ENCODE peak calls at places on chromosome 13, in four cellular contexts. One of them, this sample, is unnamed.
A peak's percentile ranks its signal among the peaks of the same experiment; 100 is the strongest.

GRCh38 chr13:105960326-105960725 is 575.1 kb downstream of the EFNB2 start:
- DNase-seq in thyroid gland: no peak
- DNase-seq in IMR-90: no peak
- DNase-seq in uterus: no peak
- DNase-seq in this sample: no peak

GRCh38 chr13:94123543-94123942 is 355.9 kb downstream of the DCT start:
- DNase-seq in uterus: no peak
- DNase-seq in thyroid gland: no peak
- DNase-seq in IMR-90: no peak
- DNase-seq in this sample: no peak

GRCh38 chr13:109162248-109163051 is 533.0 kb downstream of the MYO16 start:
- DNase-seq in uterus: no peak
- DNase-seq in IMR-90: no peak
- DNase-seq in thyroid gland: no peak
- DNase-seq in this sample: no peak

GRCh38 chr13:108963846-108964600 is 334.6 kb downstream of the MYO16 start:
- DNase-seq in uterus: no peak
- DNase-seq in thyroid gland: no peak
- DNase-seq in IMR-90: peak; percentile 76
- DNase-seq in this sample: no peak

GRCh38 chr13:109790951-109791605 is 4.7 kb upstream of the IRS2 start:
- DNase-seq in uterus: no peak
- DNase-seq in thyroid gland: peak; percentile 28
- DNase-seq in IMR-90: peak; percentile 41
- DNase-seq in this sample: no peak

GRCh38 chr13:100633461-100633860 is 41.1 kb downstream of the TMTC4 start:
- DNase-seq in IMR-90: peak; percentile 96
- DNase-seq in thyroid gland: no peak
- DNase-seq in uterus: no peak
- DNase-seq in this sample: no peak

GRCh38 chr13:31168166-31168565 is 6.5 kb upstream of the HSPH1 start:
- DNase-seq in thyroid gland: no peak
- DNase-seq in uterus: no peak
- DNase-seq in IMR-90: no peak
- DNase-seq in this sample: no peak

GRCh38 chr13:99314640-99315176 is 7.5 kb upstream of the GPR183 start:
- DNase-seq in thyroid gland: no peak
- DNase-seq in IMR-90: peak; percentile 28
- DNase-seq in uterus: no peak
- DNase-seq in this sample: no peak

GRCh38 chr13:24251525-24251924 is 57.9 kb upstream of the C1QTNF9 start:
- DNase-seq in uterus: no peak
- DNase-seq in thyroid gland: no peak
- DNase-seq in IMR-90: no peak
- DNase-seq in this sample: no peak

GRCh38 chr13:33383724-33384577 is 98.4 kb upstream of the STARD13 start:
- DNase-seq in uterus: no peak
- DNase-seq in thyroid gland: peak; percentile 77
- DNase-seq in IMR-90: no peak
- DNase-seq in this sample: no peak

GRCh38 chr13:30744056-30744684 is 8.8 kb downstream of the ALOX5AP start:
- DNase-seq in thyroid gland: no peak
- DNase-seq in IMR-90: peak; percentile 61
- DNase-seq in uterus: no peak
- DNase-seq in this sample: no peak

GRCh38 chr13:30737511-30738342 is 2.4 kb downstream of the ALOX5AP start:
- DNase-seq in thyroid gland: no peak
- DNase-seq in uterus: no peak
- DNase-seq in IMR-90: no peak
- DNase-seq in this sample: no peak

GRCh38 chr13:21710163-21710562 is 39.3 kb downstream of the FGF9 start:
- DNase-seq in IMR-90: no peak
- DNase-seq in thyroid gland: no peak
- DNase-seq in uterus: no peak
- DNase-seq in this sample: no peak

GRCh38 chr13:107554355-107554905 is 660.9 kb downstream of the LIG4 start:
- DNase-seq in thyroid gland: peak; percentile 10
- DNase-seq in uterus: no peak
- DNase-seq in IMR-90: peak; percentile 4
- DNase-seq in this sample: no peak

GRCh38 chr13:111316161-111316730 is 4.2 kb upstream of the TEX29 start:
- DNase-seq in thyroid gland: no peak
- DNase-seq in uterus: no peak
- DNase-seq in IMR-90: no peak
- DNase-seq in this sample: no peak

GRCh38 chr13:59829690-59830089 is 334.0 kb downstream of the DIAPH3 start:
- DNase-seq in IMR-90: peak; percentile 19
- DNase-seq in thyroid gland: no peak
- DNase-seq in uterus: no peak
- DNase-seq in this sample: no peak

GRCh38 chr13:40096357-40096911 is 441.0 kb downstream of the COG6 start:
- DNase-seq in uterus: no peak
- DNase-seq in thyroid gland: no peak
- DNase-seq in IMR-90: no peak
- DNase-seq in this sample: no peak

GRCh38 chr13:104648291-104648690 is 1582.1 kb upstream of the SLC10A2 start:
- DNase-seq in thyroid gland: no peak
- DNase-seq in IMR-90: no peak
- DNase-seq in uterus: no peak
- DNase-seq in this sample: no peak

GRCh38 chr13:92074658-92075057 is 676.2 kb downstream of the GPC5 start:
- DNase-seq in uterus: no peak
- DNase-seq in thyroid gland: peak; percentile 8
- DNase-seq in IMR-90: no peak
- DNase-seq in this sample: no peak

GRCh38 chr13:110907951-110908898 is 6.6 kb downstream of the ANKRD10 start:
- DNase-seq in thyroid gland: peak; percentile 42
- DNase-seq in uterus: no peak
- DNase-seq in IMR-90: peak; percentile 72
- DNase-seq in this sample: no peak

GRCh38 chr13:49678172-49678914 is 12.9 kb downstream of the EBPL start:
- DNase-seq in uterus: no peak
- DNase-seq in IMR-90: no peak
- DNase-seq in thyroid gland: no peak
- DNase-seq in this sample: no peak

GRCh38 chr13:59837101-59837500 is 326.6 kb downstream of the DIAPH3 start:
- DNase-seq in IMR-90: no peak
- DNase-seq in thyroid gland: no peak
- DNase-seq in uterus: no peak
- DNase-seq in this sample: no peak

GRCh38 chr13:39510296-39510695 is 92.7 kb downstream of the LHFPL6 start:
- DNase-seq in IMR-90: no peak
- DNase-seq in thyroid gland: no peak
- DNase-seq in uterus: no peak
- DNase-seq in this sample: no peak

GRCh38 chr13:60407095-60407494 is 10.1 kb downstream of the TDRD3 start:
- DNase-seq in thyroid gland: no peak
- DNase-seq in IMR-90: no peak
- DNase-seq in uterus: no peak
- DNase-seq in this sample: no peak

GRCh38 chr13:112761701-112762689 is 72.2 kb downstream of the ATP11A start:
- DNase-seq in uterus: no peak
- DNase-seq in thyroid gland: peak; percentile 57
- DNase-seq in IMR-90: peak; percentile 80
- DNase-seq in this sample: no peak

GRCh38 chr13:112762690-112763080 is 72.8 kb downstream of the ATP11A start:
- DNase-seq in uterus: no peak
- DNase-seq in thyroid gland: no peak
- DNase-seq in IMR-90: no peak
- DNase-seq in this sample: no peak

GRCh38 chr13:112765734-112766133 is 75.9 kb downstream of the ATP11A start:
- DNase-seq in IMR-90: no peak
- DNase-seq in uterus: no peak
- DNase-seq in thyroid gland: no peak
- DNase-seq in this sample: no peak

GRCh38 chr13:112764864-112765561 is 75.2 kb downstream of the ATP11A start:
- DNase-seq in uterus: no peak
- DNase-seq in IMR-90: no peak
- DNase-seq in thyroid gland: peak; percentile 96
- DNase-seq in this sample: no peak

DNA sequence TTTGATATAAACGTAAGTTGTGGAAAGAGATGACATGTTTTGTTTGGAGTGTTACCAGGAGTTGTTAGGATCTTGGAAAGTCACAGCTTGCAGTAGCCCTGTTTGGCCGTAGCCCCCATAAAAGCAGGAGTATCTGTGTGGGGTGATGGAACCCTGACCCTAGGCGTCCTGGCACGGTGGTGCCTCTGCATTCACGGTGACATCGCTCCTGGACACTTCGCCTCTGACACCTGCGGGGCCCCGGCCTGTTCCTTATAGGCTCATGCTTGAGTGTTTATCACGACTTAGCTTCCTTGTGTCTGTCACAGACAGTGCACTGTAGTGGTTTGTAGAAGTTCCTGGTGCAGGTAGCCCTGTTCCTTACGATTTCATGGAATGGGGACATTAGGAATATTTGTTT is 74.2 kb downstream of the ATP11A start:
- DNase-seq in thyroid gland: no peak
- DNase-seq in uterus: no peak
- DNase-seq in IMR-90: no peak
- DNase-seq in this sample: no peak
- H3K4me1 ChIP-seq in thyroid gland: peaks cover 13% of the 10 kb centered on the region
- H3K4me1 ChIP-seq in uterus: no peaks in the 10 kb centered on the region
- H3K4me1 ChIP-seq in IMR-90: peaks cover 14% of the 10 kb centered on the region
- H3K4me1 ChIP-seq in this sample: no peaks in the 10 kb centered on the region

DNA sequence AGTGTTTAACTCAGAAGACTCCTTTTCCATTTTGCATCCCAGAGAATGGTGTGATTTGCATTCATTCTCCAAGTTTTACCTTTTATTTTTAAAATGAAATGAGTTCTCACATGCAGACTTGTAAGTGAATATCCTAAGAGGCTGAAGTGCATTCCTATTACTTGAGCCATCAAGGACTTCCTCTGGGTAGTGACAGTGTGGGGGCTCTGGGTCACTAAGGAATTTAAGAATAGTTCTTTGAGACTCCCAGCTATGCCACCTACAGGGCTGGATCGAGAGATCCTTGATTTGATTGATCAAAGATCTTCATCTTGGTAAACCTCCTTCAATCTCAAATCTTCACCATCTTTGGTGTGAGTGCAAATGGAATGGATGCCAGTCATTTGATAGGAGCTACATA is 36.3 kb upstream of the SLC10A2 start:
- DNase-seq in IMR-90: no peak
- DNase-seq in uterus: no peak
- DNase-seq in thyroid gland: no peak
- DNase-seq in this sample: no peak
- H3K27me3 ChIP-seq in IMR-90: no peaks in the 10 kb centered on the region
- H3K27me3 ChIP-seq in uterus: no peaks in the 10 kb centered on the region
- H3K27me3 ChIP-seq in thyroid gland: no peaks in the 10 kb centered on the region
- H3K27me3 ChIP-seq in this sample: no peaks in the 10 kb centered on the region

GRCh38 chr13:51241720-51242119 is 19.5 kb downstream of the FAM124A start:
- DNase-seq in IMR-90: no peak
- DNase-seq in uterus: peak; percentile 65
- DNase-seq in thyroid gland: no peak
- DNase-seq in this sample: no peak
- H3K4me1 ChIP-seq in IMR-90: no peaks in the 10 kb centered on the region
- H3K4me1 ChIP-seq in uterus: no peaks in the 10 kb centered on the region
- H3K4me1 ChIP-seq in thyroid gland: peaks cover 14% of the 10 kb centered on the region
- H3K4me1 ChIP-seq in this sample: no peaks in the 10 kb centered on the region

GRCh38 chr13:113399755-113400149 is 35.8 kb upstream of the GRTP1 start:
- DNase-seq in uterus: no peak
- DNase-seq in IMR-90: no peak
- DNase-seq in thyroid gland: no peak
- DNase-seq in this sample: no peak
- H3K27me3 ChIP-seq in uterus: no peaks in the 10 kb centered on the region
- H3K27me3 ChIP-seq in IMR-90: no peaks in the 10 kb centered on the region
- H3K27me3 ChIP-seq in thyroid gland: no peaks in the 10 kb centered on the region
- H3K27me3 ChIP-seq in this sample: no peaks in the 10 kb centered on the region

GRCh38 chr13:46571941-46572340 is 19.0 kb downstream of the LRCH1 start:
- DNase-seq in thyroid gland: no peak
- DNase-seq in uterus: no peak
- DNase-seq in IMR-90: no peak
- DNase-seq in this sample: no peak
- H3K4me1 ChIP-seq in thyroid gland: peaks cover 22% of the 10 kb centered on the region
- H3K4me1 ChIP-seq in uterus: peaks cover 7% of the 10 kb centered on the region
- H3K4me1 ChIP-seq in IMR-90: peaks cover 20% of the 10 kb centered on the region
- H3K4me1 ChIP-seq in this sample: peaks cover 14% of the 10 kb centered on the region